ENCODE peak calls at places on chromosomes 6 and 20, in eight cellular contexts. One of them, this sample, is unnamed.

GRCh38 chr20:63972312-63973159 is 2.8 kb upstream of the ZNF512B start:
- DNase-seq in left ventricle myocardium inferior: peak
- DNase-seq in heart right ventricle: peak
- DNase-seq in bronchial epithelial cell: no peak
- DNase-seq in transverse colon: peak
- DNase-seq in AG10803: no peak
- DNase-seq in foreskin fibroblast: peak
- DNase-seq in cardiac fibroblast: peak
- DNase-seq in this sample: no peak

GRCh38 chr20:60136640-60137411 is 178.6 kb downstream of the CDH26 start:
- DNase-seq in left ventricle myocardium inferior: no peak
- DNase-seq in heart right ventricle: no peak
- DNase-seq in bronchial epithelial cell: no peak
- DNase-seq in transverse colon: no peak
- DNase-seq in AG10803: no peak
- DNase-seq in foreskin fibroblast: no peak
- DNase-seq in cardiac fibroblast: no peak
- DNase-seq in this sample: no peak

GRCh38 chr6:28544211-28544610 is 18.5 kb downstream of the GPX5 start:
- DNase-seq in left ventricle myocardium inferior: no peak
- DNase-seq in heart right ventricle: no peak
- DNase-seq in bronchial epithelial cell: no peak
- DNase-seq in transverse colon: no peak
- DNase-seq in AG10803: no peak
- DNase-seq in foreskin fibroblast: peak
- DNase-seq in cardiac fibroblast: no peak
- DNase-seq in this sample: no peak

GRCh38 chr6:128964233-128964755 is 81.4 kb downstream of the LAMA2 start:
- DNase-seq in left ventricle myocardium inferior: no peak
- DNase-seq in heart right ventricle: no peak
- DNase-seq in bronchial epithelial cell: no peak
- DNase-seq in transverse colon: no peak
- DNase-seq in AG10803: no peak
- DNase-seq in foreskin fibroblast: peak
- DNase-seq in cardiac fibroblast: peak
- DNase-seq in this sample: no peak

GRCh38 chr20:13341737-13342393 is 120.8 kb downstream of the ISM1 start:
- DNase-seq in left ventricle myocardium inferior: no peak
- DNase-seq in heart right ventricle: no peak
- DNase-seq in bronchial epithelial cell: no peak
- DNase-seq in transverse colon: no peak
- DNase-seq in AG10803: no peak
- DNase-seq in foreskin fibroblast: peak
- DNase-seq in cardiac fibroblast: no peak
- DNase-seq in this sample: no peak

GRCh38 chr20:19777981-19778380 is 19.9 kb downstream of the RIN2 start:
- DNase-seq in left ventricle myocardium inferior: no peak
- DNase-seq in heart right ventricle: no peak
- DNase-seq in bronchial epithelial cell: no peak
- DNase-seq in transverse colon: no peak
- DNase-seq in AG10803: no peak
- DNase-seq in foreskin fibroblast: no peak
- DNase-seq in cardiac fibroblast: no peak
- DNase-seq in this sample: no peak

GRCh38 chr6:111418971-111419693 is 63.9 kb downstream of the REV3L start:
- DNase-seq in left ventricle myocardium inferior: no peak
- DNase-seq in heart right ventricle: no peak
- DNase-seq in bronchial epithelial cell: peak
- DNase-seq in transverse colon: no peak
- DNase-seq in AG10803: peak
- DNase-seq in foreskin fibroblast: peak
- DNase-seq in cardiac fibroblast: peak
- DNase-seq in this sample: no peak

GRCh38 chr6:25971187-25971811 is 8.7 kb downstream of the TRIM38 start:
- DNase-seq in left ventricle myocardium inferior: no peak
- DNase-seq in heart right ventricle: peak
- DNase-seq in bronchial epithelial cell: peak
- DNase-seq in transverse colon: no peak
- DNase-seq in AG10803: peak
- DNase-seq in foreskin fibroblast: peak
- DNase-seq in cardiac fibroblast: peak
- DNase-seq in this sample: peak

GRCh38 chr20:17854307-17854903 is 114.2 kb downstream of the SNX5 start:
- DNase-seq in left ventricle myocardium inferior: peak
- DNase-seq in heart right ventricle: peak
- DNase-seq in bronchial epithelial cell: peak
- DNase-seq in transverse colon: peak
- DNase-seq in AG10803: no peak
- DNase-seq in foreskin fibroblast: peak
- DNase-seq in cardiac fibroblast: peak
- DNase-seq in this sample: peak

GRCh38 chr6:26322645-26323482 is 42.1 kb upstream of the BTN3A2 start:
- DNase-seq in left ventricle myocardium inferior: no peak
- DNase-seq in heart right ventricle: peak
- DNase-seq in bronchial epithelial cell: peak
- DNase-seq in transverse colon: peak
- DNase-seq in AG10803: peak
- DNase-seq in foreskin fibroblast: peak
- DNase-seq in cardiac fibroblast: peak
- DNase-seq in this sample: peak

GRCh38 chr6:96795481-96795880 is 41.8 kb downstream of the GPR63 start:
- DNase-seq in left ventricle myocardium inferior: no peak
- DNase-seq in heart right ventricle: no peak
- DNase-seq in bronchial epithelial cell: no peak
- DNase-seq in transverse colon: no peak
- DNase-seq in AG10803: no peak
- DNase-seq in foreskin fibroblast: no peak
- DNase-seq in cardiac fibroblast: no peak
- DNase-seq in this sample: no peak

DNA sequence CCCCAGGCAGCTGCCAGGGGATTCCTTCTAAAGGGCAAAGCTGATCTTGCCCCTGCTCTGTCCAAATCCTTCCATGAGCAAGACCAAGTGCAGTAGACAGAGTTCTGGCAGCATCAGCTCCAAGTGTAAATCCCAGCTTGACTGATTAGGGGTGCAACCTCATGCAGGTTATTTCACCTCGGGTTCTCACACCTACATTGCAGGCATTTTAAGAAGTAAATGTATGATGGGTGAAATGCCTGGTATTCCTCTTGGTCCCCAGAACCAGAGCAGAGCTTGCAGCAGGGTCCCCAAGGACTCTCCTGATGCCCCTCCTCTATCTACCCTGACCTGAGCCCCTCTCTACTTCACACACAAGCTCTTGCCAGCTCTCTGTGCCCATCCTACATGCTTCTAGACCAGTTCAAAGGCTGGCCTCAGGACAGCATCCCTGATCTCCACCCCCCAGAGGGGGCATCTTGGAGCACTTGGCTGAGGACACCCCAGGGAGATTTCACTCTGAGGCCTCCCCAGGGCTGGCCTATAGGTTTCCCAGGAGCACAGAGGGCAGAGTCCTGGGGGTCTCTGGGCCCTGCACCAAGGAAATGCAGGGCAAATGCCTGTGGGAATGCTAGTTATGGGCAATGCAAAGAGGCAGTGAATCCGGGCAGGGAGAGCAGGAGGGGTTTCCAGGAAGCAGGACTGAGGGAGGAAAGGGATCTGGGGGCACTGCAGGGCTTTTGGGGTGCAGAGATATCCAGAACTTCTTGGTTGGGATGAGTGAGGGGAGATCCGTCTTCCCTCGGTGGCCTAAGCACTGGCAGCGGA is 1.0 kb downstream of the LZTS3 start:
- DNase-seq in left ventricle myocardium inferior: no peak
- DNase-seq in heart right ventricle: no peak
- DNase-seq in bronchial epithelial cell: no peak
- DNase-seq in transverse colon: no peak
- DNase-seq in AG10803: no peak
- DNase-seq in foreskin fibroblast: no peak
- DNase-seq in cardiac fibroblast: no peak
- DNase-seq in this sample: no peak
- H3K4me3 ChIP-seq in left ventricle myocardium inferior: peak
- H3K4me3 ChIP-seq in heart right ventricle: peak
- H3K4me3 ChIP-seq in bronchial epithelial cell: no peak
- H3K4me3 ChIP-seq in transverse colon: peak
- H3K4me3 ChIP-seq in AG10803: peak
- H3K4me3 ChIP-seq in foreskin fibroblast: peak
- H3K4me3 ChIP-seq in cardiac fibroblast: peak
- H3K4me3 ChIP-seq in this sample: no peak

DNA sequence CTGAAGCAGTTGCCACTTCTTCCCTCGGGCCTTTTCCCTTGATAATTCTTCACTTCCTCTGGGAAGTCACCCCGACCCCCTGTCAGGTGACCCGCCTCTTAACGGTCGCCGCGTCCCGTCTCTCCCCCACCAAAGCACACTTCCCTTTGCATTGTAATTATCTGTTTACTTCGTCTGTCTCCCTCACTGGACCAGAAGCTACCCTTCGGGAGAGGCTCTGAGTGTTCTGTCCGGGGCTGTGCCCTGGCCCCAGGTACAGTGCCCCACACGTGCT is 771 bp upstream of the SNAI1 start:
- DNase-seq in left ventricle myocardium inferior: no peak
- DNase-seq in heart right ventricle: no peak
- DNase-seq in bronchial epithelial cell: no peak
- DNase-seq in transverse colon: no peak
- DNase-seq in AG10803: no peak
- DNase-seq in foreskin fibroblast: no peak
- DNase-seq in cardiac fibroblast: no peak
- DNase-seq in this sample: no peak
- H3K4me3 ChIP-seq in left ventricle myocardium inferior: peak
- H3K4me3 ChIP-seq in heart right ventricle: peak
- H3K4me3 ChIP-seq in bronchial epithelial cell: no peak
- H3K4me3 ChIP-seq in transverse colon: peak
- H3K4me3 ChIP-seq in AG10803: no peak
- H3K4me3 ChIP-seq in foreskin fibroblast: peak
- H3K4me3 ChIP-seq in cardiac fibroblast: no peak
- H3K4me3 ChIP-seq in this sample: peak

GRCh38 chr6:31498748-31499147 is 803 bp downstream of the MICB start:
- DNase-seq in left ventricle myocardium inferior: no peak
- DNase-seq in heart right ventricle: no peak
- DNase-seq in bronchial epithelial cell: no peak
- DNase-seq in transverse colon: no peak
- DNase-seq in AG10803: no peak
- DNase-seq in foreskin fibroblast: peak
- DNase-seq in cardiac fibroblast: no peak
- DNase-seq in this sample: no peak

GRCh38 chr6:31490115-31490873 is 7.7 kb upstream of the MICB start:
- DNase-seq in left ventricle myocardium inferior: no peak
- DNase-seq in heart right ventricle: no peak
- DNase-seq in bronchial epithelial cell: no peak
- DNase-seq in transverse colon: no peak
- DNase-seq in AG10803: no peak
- DNase-seq in foreskin fibroblast: no peak
- DNase-seq in cardiac fibroblast: no peak
- DNase-seq in this sample: no peak

GRCh38 chr6:31497595-31498476 is at the start of gene MICB:
- DNase-seq in left ventricle myocardium inferior: peak
- DNase-seq in heart right ventricle: peak
- DNase-seq in bronchial epithelial cell: peak
- DNase-seq in transverse colon: peak
- DNase-seq in AG10803: peak
- DNase-seq in foreskin fibroblast: peak
- DNase-seq in cardiac fibroblast: peak
- DNase-seq in this sample: peak

GRCh38 chr6:31493875-31494694 is 3.9 kb upstream of the MICB start:
- DNase-seq in left ventricle myocardium inferior: peak
- DNase-seq in heart right ventricle: peak
- DNase-seq in bronchial epithelial cell: peak
- DNase-seq in transverse colon: peak
- DNase-seq in AG10803: peak
- DNase-seq in foreskin fibroblast: peak
- DNase-seq in cardiac fibroblast: peak
- DNase-seq in this sample: peak

DNA sequence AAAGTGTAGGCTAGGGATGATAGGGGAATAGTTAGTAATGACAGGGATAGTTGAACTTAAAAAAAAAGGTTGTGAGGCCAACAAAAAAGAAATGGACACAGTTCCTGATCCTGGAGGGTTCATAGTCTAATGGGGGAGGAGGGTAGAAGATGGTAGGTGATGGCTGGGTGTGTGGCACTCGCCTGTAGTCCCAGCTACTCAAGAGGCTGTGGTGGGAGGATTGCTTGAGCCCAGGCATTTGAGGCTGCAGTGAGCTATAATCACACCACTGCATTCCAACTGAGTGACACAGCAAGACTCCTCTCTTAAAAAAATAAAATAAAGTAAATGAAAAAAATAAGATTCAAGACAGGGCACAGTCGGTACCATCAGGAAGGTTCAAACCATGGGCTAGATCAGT is 2.4 kb upstream of the MICB start:
- DNase-seq in left ventricle myocardium inferior: no peak
- DNase-seq in heart right ventricle: no peak
- DNase-seq in bronchial epithelial cell: peak
- DNase-seq in transverse colon: no peak
- DNase-seq in AG10803: peak
- DNase-seq in foreskin fibroblast: peak
- DNase-seq in cardiac fibroblast: peak
- DNase-seq in this sample: peak
- H3K4me3 ChIP-seq in left ventricle myocardium inferior: peak
- H3K4me3 ChIP-seq in heart right ventricle: peak
- H3K4me3 ChIP-seq in bronchial epithelial cell: no peak
- H3K4me3 ChIP-seq in transverse colon: peak
- H3K4me3 ChIP-seq in AG10803: peak
- H3K4me3 ChIP-seq in foreskin fibroblast: peak
- H3K4me3 ChIP-seq in cardiac fibroblast: no peak
- H3K4me3 ChIP-seq in this sample: no peak

GRCh38 chr6:36127462-36128016 is 2.8 kb upstream of the MAPK13 start:
- DNase-seq in left ventricle myocardium inferior: no peak
- DNase-seq in heart right ventricle: no peak
- DNase-seq in bronchial epithelial cell: peak
- DNase-seq in transverse colon: no peak
- DNase-seq in AG10803: peak
- DNase-seq in foreskin fibroblast: peak
- DNase-seq in cardiac fibroblast: peak
- DNase-seq in this sample: no peak
- H3K4me3 ChIP-seq in left ventricle myocardium inferior: no peak
- H3K4me3 ChIP-seq in heart right ventricle: no peak
- H3K4me3 ChIP-seq in bronchial epithelial cell: no peak
- H3K4me3 ChIP-seq in transverse colon: no peak
- H3K4me3 ChIP-seq in AG10803: no peak
- H3K4me3 ChIP-seq in foreskin fibroblast: no peak
- H3K4me3 ChIP-seq in cardiac fibroblast: no peak
- H3K4me3 ChIP-seq in this sample: no peak

This sample was measured in small intestine.